ENCODE peak calls at places on chromosomes 4 and X, in six cellular contexts. O is T1000; G is hippocampal formation; Z is fibroblast of the aortic adventitia; L is stimulated activated effector memory CD8-positive, alpha-beta T cell treated with anti-CD3 and anti-CD28 coated beads, Interleukin-12 subunit alpha, Interleukin-12 subunit beta, amount 100 ng/mL, for 72 hours; P is iris pigment epithelial cell. I is an unnamed sample.

GRCh38 chrX:68684919-68685304 is 37.4 kb downstream of the STARD8 start:
- DNase-seq in G (no peak), Z (no peak), L (no peak), O (no peak), P (no peak), I (no peak)

GRCh38 chr4:162347492-162348213 is 183.9 kb upstream of the FSTL5 start:
- DNase-seq in G (peak), P (no peak), Z (no peak), O (no peak), L (no peak), I (no peak)

GRCh38 chr4:84058201-84058600 is 440.9 kb downstream of the NKX6-1 start:
- DNase-seq in Z (no peak), G (no peak), L (no peak), O (no peak), P (no peak), I (no peak)

GRCh38 chr4:26141101-26141830 is 179.5 kb upstream of the RBPJ start:
- DNase-seq in P (no peak), G (no peak), O (peak), Z (no peak), L (no peak), I (no peak)

GRCh38 chrX:129932792-129933321 is 26.9 kb downstream of the UTP14A start:
- DNase-seq in O (no peak), P (peak), L (no peak), Z (no peak), G (no peak), I (no peak)

GRCh38 chr4:686371-687040 is 2.4 kb downstream of the SLC49A3 start:
- DNase-seq in P (no peak), G (no peak), Z (no peak), L (no peak), O (no peak), I (no peak)

GRCh38 chrX:133786382-133786781 is 199.0 kb downstream of the GPC3 start:
- DNase-seq in Z (no peak), P (no peak), O (no peak), G (no peak), L (no peak), I (no peak)

GRCh38 chr4:171644430-171645057 is 168.7 kb upstream of the GALNTL6 start:
- DNase-seq in P (no peak), L (no peak), G (no peak), Z (no peak), O (no peak), I (no peak)

GRCh38 chr4:21948347-21949072 is at the start of gene KCNIP4:
- DNase-seq in G (no peak), O (peak), Z (peak), P (peak), L (no peak), I (no peak)

GRCh38 chr4:127856485-127857447 is 23.9 kb upstream of the PLK4 start:
- DNase-seq in Z (peak), L (no peak), P (peak), O (no peak), G (no peak), I (no peak)

GRCh38 chr4:22019676-22020075 is 71.1 kb upstream of the KCNIP4 start:
- DNase-seq in P (no peak), L (no peak), Z (peak), O (no peak), G (no peak), I (no peak)

GRCh38 chrX:110394653-110395052 is 36.0 kb downstream of the RTL9 start:
- DNase-seq in O (no peak), L (no peak), Z (peak), G (no peak), P (peak), I (no peak)

GRCh38 chr4:121822796-121823504 is 733 bp downstream of the CCNA2 start:
- DNase-seq in P (peak), L (peak), O (no peak), G (no peak), Z (peak), I (peak)